ENCODE peak calls at places on chromosomes 13 and 19, in eight cellular contexts. I is left ventricle myocardium inferior; E is body of pancreas; B is A549; J is endodermal cell; P is CD8-positive, alpha-beta memory T cell; S is mucosa of descending colon; N is Caco-2. V is an unnamed sample. For H3K4me1, the result is how much of the 10 kb centered on the place peaks cover.

GRCh38 chr13:25281193-25281936 is 5.9 kb downstream of the MTMR6 start:
- DNase-seq in I (no peak), E (no peak), B (no peak), J (no peak), P (no peak), S (no peak), N (no peak), V (no peak)

GRCh38 chr19:56263319-56263718 is 9.2 kb upstream of the EDDM13 start:
- DNase-seq in I (no peak), E (no peak), B (no peak), J (no peak), P (no peak), S (no peak), N (no peak), V (no peak)

GRCh38 chr13:77789386-77789785 is 91.9 kb downstream of the SLAIN1 start:
- DNase-seq in I (no peak), E (no peak), B (no peak), J (no peak), P (no peak), S (no peak), N (no peak), V (no peak)

GRCh38 chr13:26987614-26988013 is 184.0 kb downstream of the USP12 start:
- DNase-seq in I (no peak), E (peak), B (no peak), J (no peak), P (no peak), S (no peak), N (no peak), V (no peak)

GRCh38 chr19:5131866-5132561 is 163.1 kb downstream of the KDM4B start:
- DNase-seq in I (no peak), E (no peak), B (no peak), J (no peak), P (no peak), S (no peak), N (peak), V (no peak)

GRCh38 chr19:46783670-46784069 is 4.7 kb downstream of the SLC1A5 start:
- DNase-seq in I (no peak), E (no peak), B (no peak), J (no peak), P (no peak), S (no peak), N (no peak), V (no peak)

GRCh38 chr13:79290595-79291244 is 115.3 kb downstream of the RBM26 start:
- DNase-seq in I (no peak), E (no peak), B (no peak), J (no peak), P (no peak), S (no peak), N (no peak), V (no peak)

GRCh38 chr13:40161931-40162330 is 504.5 kb downstream of the FOXO1 start:
- DNase-seq in I (no peak), E (no peak), B (no peak), J (no peak), P (no peak), S (no peak), N (no peak), V (no peak)

GRCh38 chr13:44780586-44781280 is 204.6 kb upstream of the TSC22D1 start:
- DNase-seq in I (no peak), E (no peak), B (no peak), J (no peak), P (no peak), S (no peak), N (no peak), V (no peak)

GRCh38 chr19:38869160-38869835 is 8.8 kb downstream of the RINL start:
- DNase-seq in I (no peak), E (peak), B (no peak), J (no peak), P (peak), S (peak), N (no peak), V (no peak)

GRCh38 chr19:38868551-38868950 is 9.5 kb downstream of the RINL start:
- DNase-seq in I (no peak), E (no peak), B (no peak), J (no peak), P (no peak), S (no peak), N (no peak), V (no peak)

GRCh38 chr19:38870612-38871011 is 7.5 kb downstream of the RINL start:
- DNase-seq in I (no peak), E (no peak), B (no peak), J (no peak), P (no peak), S (no peak), N (no peak), V (no peak)

GRCh38 chr19:38867176-38867780 is 10.8 kb downstream of the RINL start:
- DNase-seq in I (no peak), E (no peak), B (no peak), J (no peak), P (no peak), S (no peak), N (no peak), V (no peak)

GRCh38 chr19:38869836-38870607 is 8.1 kb downstream of the RINL start:
- DNase-seq in I (peak), E (peak), B (peak), J (peak), P (peak), S (peak), N (no peak), V (peak)
- H3K4me3 ChIP-seq in I (peak), E (peak), B (peak), J (peak), P (peak), S (no peak), N (no peak), V (peak)

GRCh38 chr13:106533101-106533939 is 2.1 kb downstream of the EFNB2 start:
- DNase-seq in I (peak), E (peak), B (peak), J (peak), P (no peak), S (peak), N (peak), V (peak)
- H3K4me1 ChIP-seq in I (half or more), E (under half), B (under half), J (under half), P (under half), S (under half), N (under half), V (under half)

GRCh38 chr13:36919833-36920611 is at the start of gene SMAD9:
- DNase-seq in I (peak), E (peak), B (peak), J (peak), P (no peak), S (peak), N (peak), V (peak)
- H3K4me3 ChIP-seq in I (peak), E (peak), B (peak), J (peak), P (no peak), S (peak), N (peak), V (peak)

GRCh38 chr19:11191934-11192333 is 5.4 kb downstream of the KANK2 start:
- DNase-seq in I (no peak), E (no peak), B (no peak), J (no peak), P (no peak), S (no peak), N (no peak), V (no peak)
- H3K4me1 ChIP-seq in I (half or more), E (under half), B (under half), J (under half), P (under half), S (under half), N (under half), V (half or more)

GRCh38 chr13:48222358-48223015 is 10.5 kb upstream of the ITM2B start:
- DNase-seq in I (peak), E (no peak), B (no peak), J (no peak), P (no peak), S (no peak), N (no peak), V (peak)
- H3K4me3 ChIP-seq in I (peak), E (no peak), B (peak), J (no peak), P (peak), S (no peak), N (no peak), V (peak)

GRCh38 chr13:41956272-41956671 is 4.6 kb downstream of the VWA8 start:
- DNase-seq in I (no peak), E (no peak), B (no peak), J (no peak), P (no peak), S (no peak), N (no peak), V (no peak)
- H3K4me1 ChIP-seq in I (half or more), E (under half), B (under half), J (under half), P (under half), S (under half), N (under half), V (under half)

GRCh38 chr13:63512095-63512494 is 2096.4 kb upstream of the PCDH20 start:
- DNase-seq in I (no peak), E (no peak), B (no peak), J (no peak), P (no peak), S (no peak), N (no peak), V (no peak)

GRCh38 chr13:63516124-63516523 is 2100.5 kb upstream of the PCDH20 start:
- DNase-seq in I (no peak), E (no peak), B (no peak), J (no peak), P (no peak), S (no peak), N (no peak), V (no peak)

GRCh38 chr13:63517376-63517775 is 2101.7 kb upstream of the PCDH20 start:
- DNase-seq in I (no peak), E (no peak), B (no peak), J (no peak), P (no peak), S (no peak), N (no peak), V (no peak)
- H3K4me3 ChIP-seq in I (no peak), E (no peak), B (no peak), J (no peak), P (no peak), S (no peak), N (no peak), V (no peak)